ENCODE peak calls at places on chromosomes 11 and 22, in five cellular contexts. One of them, this sample, is unnamed.

GRCh38 chr11:126440792-126441514 is 85.5 kb downstream of the ST3GAL4 start:
- DNase-seq in heart left ventricle: peak; percentile 77
- DNase-seq in left cardiac atrium: peak; percentile 77
- DNase-seq in NCI-H446 treated with DMSO at 0.1 percent for 48 hours: peak; percentile 12
- DNase-seq in activated CD4-positive, alpha-beta T cell treated with anti-CD3 and anti-CD28 coated beads, Interleukin-2, amount 50 U/mL, for 1 hour: peak; percentile 68
- DNase-seq in this sample: peak; percentile 90

GRCh38 chr11:94737171-94737611 is 31.0 kb upstream of the AMOTL1 start:
- DNase-seq in heart left ventricle: no peak
- DNase-seq in NCI-H446 treated with DMSO at 0.1 percent for 48 hours: peak; percentile 74
- DNase-seq in left cardiac atrium: no peak
- DNase-seq in activated CD4-positive, alpha-beta T cell treated with anti-CD3 and anti-CD28 coated beads, Interleukin-2, amount 50 U/mL, for 1 hour: no peak
- DNase-seq in this sample: no peak

GRCh38 chr22:26442086-26442756 is 13.2 kb downstream of the ASPHD2 start:
- DNase-seq in left cardiac atrium: no peak
- DNase-seq in heart left ventricle: no peak
- DNase-seq in activated CD4-positive, alpha-beta T cell treated with anti-CD3 and anti-CD28 coated beads, Interleukin-2, amount 50 U/mL, for 1 hour: no peak
- DNase-seq in NCI-H446 treated with DMSO at 0.1 percent for 48 hours: no peak
- DNase-seq in this sample: no peak

GRCh38 chr11:9060700-9061111 is 30.7 kb downstream of the SCUBE2 start:
- DNase-seq in NCI-H446 treated with DMSO at 0.1 percent for 48 hours: no peak
- DNase-seq in left cardiac atrium: no peak
- DNase-seq in activated CD4-positive, alpha-beta T cell treated with anti-CD3 and anti-CD28 coated beads, Interleukin-2, amount 50 U/mL, for 1 hour: no peak
- DNase-seq in heart left ventricle: no peak
- DNase-seq in this sample: peak; percentile 73

GRCh38 chr11:63537293-63538101 is 889 bp downstream of the PLAAT4 start:
- DNase-seq in NCI-H446 treated with DMSO at 0.1 percent for 48 hours: peak; percentile 77
- DNase-seq in heart left ventricle: peak; percentile 74
- DNase-seq in left cardiac atrium: peak; percentile 81
- DNase-seq in activated CD4-positive, alpha-beta T cell treated with anti-CD3 and anti-CD28 coated beads, Interleukin-2, amount 50 U/mL, for 1 hour: no peak
- DNase-seq in this sample: no peak

GRCh38 chr11:64538501-64538951 is 52.5 kb upstream of the SLC22A12 start:
- DNase-seq in heart left ventricle: no peak
- DNase-seq in NCI-H446 treated with DMSO at 0.1 percent for 48 hours: no peak
- DNase-seq in activated CD4-positive, alpha-beta T cell treated with anti-CD3 and anti-CD28 coated beads, Interleukin-2, amount 50 U/mL, for 1 hour: no peak
- DNase-seq in left cardiac atrium: no peak
- DNase-seq in this sample: no peak

GRCh38 chr11:13009921-13010736 is 1.0 kb downstream of the RASSF10 start:
- DNase-seq in heart left ventricle: no peak
- DNase-seq in activated CD4-positive, alpha-beta T cell treated with anti-CD3 and anti-CD28 coated beads, Interleukin-2, amount 50 U/mL, for 1 hour: no peak
- DNase-seq in NCI-H446 treated with DMSO at 0.1 percent for 48 hours: no peak
- DNase-seq in left cardiac atrium: peak; percentile 31
- DNase-seq in this sample: peak; percentile 25

GRCh38 chr11:74532496-74533246 is 39.1 kb upstream of the LIPT2 start:
- DNase-seq in NCI-H446 treated with DMSO at 0.1 percent for 48 hours: no peak
- DNase-seq in activated CD4-positive, alpha-beta T cell treated with anti-CD3 and anti-CD28 coated beads, Interleukin-2, amount 50 U/mL, for 1 hour: no peak
- DNase-seq in heart left ventricle: no peak
- DNase-seq in left cardiac atrium: no peak
- DNase-seq in this sample: no peak

GRCh38 chr11:134995746-134996145 is 583.7 kb upstream of the B3GAT1 start:
- DNase-seq in left cardiac atrium: no peak
- DNase-seq in NCI-H446 treated with DMSO at 0.1 percent for 48 hours: no peak
- DNase-seq in heart left ventricle: no peak
- DNase-seq in activated CD4-positive, alpha-beta T cell treated with anti-CD3 and anti-CD28 coated beads, Interleukin-2, amount 50 U/mL, for 1 hour: no peak
- DNase-seq in this sample: no peak

GRCh38 chr11:112498701-112499100 is 238.0 kb upstream of the PLET1 start:
- DNase-seq in NCI-H446 treated with DMSO at 0.1 percent for 48 hours: no peak
- DNase-seq in left cardiac atrium: no peak
- DNase-seq in activated CD4-positive, alpha-beta T cell treated with anti-CD3 and anti-CD28 coated beads, Interleukin-2, amount 50 U/mL, for 1 hour: no peak
- DNase-seq in heart left ventricle: no peak
- DNase-seq in this sample: no peak

GRCh38 chr11:122656073-122656630 is 630 bp downstream of the UBASH3B start:
- DNase-seq in activated CD4-positive, alpha-beta T cell treated with anti-CD3 and anti-CD28 coated beads, Interleukin-2, amount 50 U/mL, for 1 hour: peak; percentile 40
- DNase-seq in heart left ventricle: peak; percentile 52
- DNase-seq in left cardiac atrium: peak; percentile 62
- DNase-seq in NCI-H446 treated with DMSO at 0.1 percent for 48 hours: no peak
- DNase-seq in this sample: peak; percentile 68

GRCh38 chr11:95175969-95176368 is 55.0 kb downstream of the SESN3 start:
- DNase-seq in heart left ventricle: no peak
- DNase-seq in NCI-H446 treated with DMSO at 0.1 percent for 48 hours: no peak
- DNase-seq in activated CD4-positive, alpha-beta T cell treated with anti-CD3 and anti-CD28 coated beads, Interleukin-2, amount 50 U/mL, for 1 hour: no peak
- DNase-seq in left cardiac atrium: no peak
- DNase-seq in this sample: no peak

GRCh38 chr11:23359297-23359696 is 499.0 kb upstream of the CCDC179 start:
- DNase-seq in activated CD4-positive, alpha-beta T cell treated with anti-CD3 and anti-CD28 coated beads, Interleukin-2, amount 50 U/mL, for 1 hour: no peak
- DNase-seq in left cardiac atrium: no peak
- DNase-seq in heart left ventricle: no peak
- DNase-seq in NCI-H446 treated with DMSO at 0.1 percent for 48 hours: no peak
- DNase-seq in this sample: no peak

GRCh38 chr22:21621891-21622623 is 7.8 kb downstream of the YDJC start:
- DNase-seq in heart left ventricle: peak; percentile 44
- DNase-seq in NCI-H446 treated with DMSO at 0.1 percent for 48 hours: no peak
- DNase-seq in left cardiac atrium: no peak
- DNase-seq in activated CD4-positive, alpha-beta T cell treated with anti-CD3 and anti-CD28 coated beads, Interleukin-2, amount 50 U/mL, for 1 hour: no peak
- DNase-seq in this sample: no peak

GRCh38 chr11:15473954-15474837 is 359.5 kb downstream of the INSC start:
- DNase-seq in heart left ventricle: no peak
- DNase-seq in activated CD4-positive, alpha-beta T cell treated with anti-CD3 and anti-CD28 coated beads, Interleukin-2, amount 50 U/mL, for 1 hour: no peak
- DNase-seq in left cardiac atrium: no peak
- DNase-seq in NCI-H446 treated with DMSO at 0.1 percent for 48 hours: no peak
- DNase-seq in this sample: no peak

GRCh38 chr11:84498016-84498415 is 1129.1 kb downstream of the DLG2 start:
- DNase-seq in NCI-H446 treated with DMSO at 0.1 percent for 48 hours: peak; percentile 93
- DNase-seq in activated CD4-positive, alpha-beta T cell treated with anti-CD3 and anti-CD28 coated beads, Interleukin-2, amount 50 U/mL, for 1 hour: no peak
- DNase-seq in left cardiac atrium: peak; percentile 83
- DNase-seq in heart left ventricle: no peak
- DNase-seq in this sample: no peak

GRCh38 chr11:67062526-67063373 is 6.1 kb downstream of the RHOD start:
- DNase-seq in left cardiac atrium: no peak
- DNase-seq in heart left ventricle: no peak
- DNase-seq in activated CD4-positive, alpha-beta T cell treated with anti-CD3 and anti-CD28 coated beads, Interleukin-2, amount 50 U/mL, for 1 hour: no peak
- DNase-seq in NCI-H446 treated with DMSO at 0.1 percent for 48 hours: no peak
- DNase-seq in this sample: no peak

GRCh38 chr11:16787035-16787744 is 48.7 kb downstream of the C11orf58 start:
- DNase-seq in activated CD4-positive, alpha-beta T cell treated with anti-CD3 and anti-CD28 coated beads, Interleukin-2, amount 50 U/mL, for 1 hour: no peak
- DNase-seq in left cardiac atrium: no peak
- DNase-seq in heart left ventricle: no peak
- DNase-seq in NCI-H446 treated with DMSO at 0.1 percent for 48 hours: no peak
- DNase-seq in this sample: no peak

GRCh38 chr11:66069715-66070603 is at the start of gene PACS1:
- DNase-seq in NCI-H446 treated with DMSO at 0.1 percent for 48 hours: peak; percentile 8
- DNase-seq in activated CD4-positive, alpha-beta T cell treated with anti-CD3 and anti-CD28 coated beads, Interleukin-2, amount 50 U/mL, for 1 hour: peak; percentile 71
- DNase-seq in heart left ventricle: peak; percentile 89
- DNase-seq in left cardiac atrium: peak; percentile 90
- DNase-seq in this sample: peak; percentile 96

GRCh38 chr11:94933225-94934130 is 39.9 kb downstream of the CWC15 start:
- DNase-seq in left cardiac atrium: no peak
- DNase-seq in heart left ventricle: peak; percentile 55
- DNase-seq in NCI-H446 treated with DMSO at 0.1 percent for 48 hours: no peak
- DNase-seq in activated CD4-positive, alpha-beta T cell treated with anti-CD3 and anti-CD28 coated beads, Interleukin-2, amount 50 U/mL, for 1 hour: no peak
- DNase-seq in this sample: no peak

GRCh38 chr11:64000026-64000739 is 13.9 kb downstream of the OTUB1 start:
- DNase-seq in heart left ventricle: peak; percentile 78
- DNase-seq in left cardiac atrium: peak; percentile 79
- DNase-seq in activated CD4-positive, alpha-beta T cell treated with anti-CD3 and anti-CD28 coated beads, Interleukin-2, amount 50 U/mL, for 1 hour: peak; percentile 68
- DNase-seq in NCI-H446 treated with DMSO at 0.1 percent for 48 hours: no peak
- DNase-seq in this sample: peak; percentile 97

GRCh38 chr11:126465573-126466287 is 110.2 kb downstream of the ST3GAL4 start:
- DNase-seq in activated CD4-positive, alpha-beta T cell treated with anti-CD3 and anti-CD28 coated beads, Interleukin-2, amount 50 U/mL, for 1 hour: no peak
- DNase-seq in left cardiac atrium: no peak
- DNase-seq in NCI-H446 treated with DMSO at 0.1 percent for 48 hours: no peak
- DNase-seq in heart left ventricle: no peak
- DNase-seq in this sample: no peak

GRCh38 chr22:41603873-41604332 is 14.3 kb upstream of the PMM1 start:
- DNase-seq in left cardiac atrium: no peak
- DNase-seq in NCI-H446 treated with DMSO at 0.1 percent for 48 hours: no peak
- DNase-seq in activated CD4-positive, alpha-beta T cell treated with anti-CD3 and anti-CD28 coated beads, Interleukin-2, amount 50 U/mL, for 1 hour: peak; percentile 51
- DNase-seq in heart left ventricle: no peak
- DNase-seq in this sample: peak; percentile 76

GRCh38 chr11:95429376-95429907 is 198.4 kb upstream of the SESN3 start:
- DNase-seq in activated CD4-positive, alpha-beta T cell treated with anti-CD3 and anti-CD28 coated beads, Interleukin-2, amount 50 U/mL, for 1 hour: no peak
- DNase-seq in heart left ventricle: no peak
- DNase-seq in NCI-H446 treated with DMSO at 0.1 percent for 48 hours: no peak
- DNase-seq in left cardiac atrium: no peak
- DNase-seq in this sample: no peak